ENCODE peak calls at places on chromosomes 4 and X, in ten cellular contexts. One of them, this sample, is unnamed.

GRCh38 chr4:85740431-85740861 is 265.5 kb downstream of the ARHGAP24 start:
- DNase-seq in neuronal stem cell: no peak
- DNase-seq in GM03348: no peak
- DNase-seq in stimulated activated CD4-positive, alpha-beta T cell treated with anti-CD3 and anti-CD28 coated beads, TNF-alpha, amount 100 ng/mL, for 48 hours: no peak
- DNase-seq in M059J: peak
- DNase-seq in NCI-H1105: no peak
- DNase-seq in CD4-positive, alpha-beta T cell: no peak
- DNase-seq in AG10803: no peak
- DNase-seq in H54: no peak
- DNase-seq in nucleus accumbens: no peak
- DNase-seq in this sample: peak

GRCh38 chr4:99402765-99403164 is 32.4 kb downstream of the ADH7 start:
- DNase-seq in CD4-positive, alpha-beta T cell: no peak
- DNase-seq in neuronal stem cell: no peak
- DNase-seq in H54: no peak
- DNase-seq in nucleus accumbens: no peak
- DNase-seq in M059J: no peak
- DNase-seq in stimulated activated CD4-positive, alpha-beta T cell treated with anti-CD3 and anti-CD28 coated beads, TNF-alpha, amount 100 ng/mL, for 48 hours: no peak
- DNase-seq in AG10803: no peak
- DNase-seq in GM03348: no peak
- DNase-seq in NCI-H1105: no peak
- DNase-seq in this sample: no peak

GRCh38 chrX:115592997-115593734 is 32.2 kb downstream of the PLS3 start:
- DNase-seq in nucleus accumbens: no peak
- DNase-seq in AG10803: peak
- DNase-seq in neuronal stem cell: no peak
- DNase-seq in GM03348: no peak
- DNase-seq in stimulated activated CD4-positive, alpha-beta T cell treated with anti-CD3 and anti-CD28 coated beads, TNF-alpha, amount 100 ng/mL, for 48 hours: no peak
- DNase-seq in NCI-H1105: no peak
- DNase-seq in H54: no peak
- DNase-seq in CD4-positive, alpha-beta T cell: no peak
- DNase-seq in M059J: peak
- DNase-seq in this sample: no peak

GRCh38 chr4:136650541-136651277 is 881.6 kb downstream of the PCDH18 start:
- DNase-seq in neuronal stem cell: no peak
- DNase-seq in GM03348: no peak
- DNase-seq in stimulated activated CD4-positive, alpha-beta T cell treated with anti-CD3 and anti-CD28 coated beads, TNF-alpha, amount 100 ng/mL, for 48 hours: no peak
- DNase-seq in H54: no peak
- DNase-seq in nucleus accumbens: no peak
- DNase-seq in M059J: peak
- DNase-seq in AG10803: no peak
- DNase-seq in NCI-H1105: peak
- DNase-seq in CD4-positive, alpha-beta T cell: no peak
- DNase-seq in this sample: no peak

GRCh38 chrX:115898382-115899001 is 272.1 kb upstream of the AGTR2 start:
- DNase-seq in neuronal stem cell: no peak
- DNase-seq in CD4-positive, alpha-beta T cell: peak
- DNase-seq in M059J: peak
- DNase-seq in stimulated activated CD4-positive, alpha-beta T cell treated with anti-CD3 and anti-CD28 coated beads, TNF-alpha, amount 100 ng/mL, for 48 hours: no peak
- DNase-seq in AG10803: no peak
- DNase-seq in H54: no peak
- DNase-seq in NCI-H1105: no peak
- DNase-seq in GM03348: no peak
- DNase-seq in nucleus accumbens: no peak
- DNase-seq in this sample: no peak

GRCh38 chrX:106243376-106243775 is 75.3 kb downstream of the PWWP3B start:
- DNase-seq in M059J: no peak
- DNase-seq in GM03348: no peak
- DNase-seq in CD4-positive, alpha-beta T cell: no peak
- DNase-seq in H54: no peak
- DNase-seq in AG10803: no peak
- DNase-seq in NCI-H1105: no peak
- DNase-seq in stimulated activated CD4-positive, alpha-beta T cell treated with anti-CD3 and anti-CD28 coated beads, TNF-alpha, amount 100 ng/mL, for 48 hours: no peak
- DNase-seq in neuronal stem cell: no peak
- DNase-seq in nucleus accumbens: no peak
- DNase-seq in this sample: no peak

GRCh38 chr4:92304636-92305035 is 870 bp downstream of the GRID2 start:
- DNase-seq in CD4-positive, alpha-beta T cell: no peak
- DNase-seq in M059J: no peak
- DNase-seq in nucleus accumbens: peak
- DNase-seq in neuronal stem cell: peak
- DNase-seq in stimulated activated CD4-positive, alpha-beta T cell treated with anti-CD3 and anti-CD28 coated beads, TNF-alpha, amount 100 ng/mL, for 48 hours: no peak
- DNase-seq in AG10803: no peak
- DNase-seq in GM03348: peak
- DNase-seq in H54: no peak
- DNase-seq in NCI-H1105: no peak
- DNase-seq in this sample: no peak

GRCh38 chr4:104722467-104722866 is 227.8 kb upstream of the CXXC4 start:
- DNase-seq in stimulated activated CD4-positive, alpha-beta T cell treated with anti-CD3 and anti-CD28 coated beads, TNF-alpha, amount 100 ng/mL, for 48 hours: no peak
- DNase-seq in CD4-positive, alpha-beta T cell: no peak
- DNase-seq in M059J: no peak
- DNase-seq in nucleus accumbens: no peak
- DNase-seq in NCI-H1105: no peak
- DNase-seq in GM03348: no peak
- DNase-seq in H54: no peak
- DNase-seq in AG10803: no peak
- DNase-seq in neuronal stem cell: no peak
- DNase-seq in this sample: no peak

GRCh38 chr4:82721819-82722423 is 76.7 kb downstream of the SCD5 start:
- DNase-seq in nucleus accumbens: peak
- DNase-seq in neuronal stem cell: no peak
- DNase-seq in CD4-positive, alpha-beta T cell: no peak
- DNase-seq in stimulated activated CD4-positive, alpha-beta T cell treated with anti-CD3 and anti-CD28 coated beads, TNF-alpha, amount 100 ng/mL, for 48 hours: no peak
- DNase-seq in NCI-H1105: peak
- DNase-seq in H54: no peak
- DNase-seq in AG10803: peak
- DNase-seq in M059J: peak
- DNase-seq in GM03348: peak
- DNase-seq in this sample: no peak

GRCh38 chrX:153470411-153471363 is at the start of gene HAUS7:
- DNase-seq in neuronal stem cell: peak
- DNase-seq in H54: peak
- DNase-seq in stimulated activated CD4-positive, alpha-beta T cell treated with anti-CD3 and anti-CD28 coated beads, TNF-alpha, amount 100 ng/mL, for 48 hours: peak
- DNase-seq in NCI-H1105: peak
- DNase-seq in nucleus accumbens: peak
- DNase-seq in AG10803: peak
- DNase-seq in CD4-positive, alpha-beta T cell: peak
- DNase-seq in GM03348: peak
- DNase-seq in M059J: peak
- DNase-seq in this sample: peak

GRCh38 chrX:39017716-39018115 is 216.5 kb downstream of the MID1IP1 start:
- DNase-seq in GM03348: no peak
- DNase-seq in AG10803: no peak
- DNase-seq in H54: no peak
- DNase-seq in NCI-H1105: no peak
- DNase-seq in stimulated activated CD4-positive, alpha-beta T cell treated with anti-CD3 and anti-CD28 coated beads, TNF-alpha, amount 100 ng/mL, for 48 hours: no peak
- DNase-seq in M059J: no peak
- DNase-seq in CD4-positive, alpha-beta T cell: no peak
- DNase-seq in neuronal stem cell: peak
- DNase-seq in nucleus accumbens: no peak
- DNase-seq in this sample: no peak

GRCh38 chr4:2101346-2102044 is 42.4 kb downstream of the NAT8L start:
- DNase-seq in nucleus accumbens: no peak
- DNase-seq in NCI-H1105: no peak
- DNase-seq in stimulated activated CD4-positive, alpha-beta T cell treated with anti-CD3 and anti-CD28 coated beads, TNF-alpha, amount 100 ng/mL, for 48 hours: no peak
- DNase-seq in neuronal stem cell: no peak
- DNase-seq in H54: no peak
- DNase-seq in CD4-positive, alpha-beta T cell: no peak
- DNase-seq in GM03348: peak
- DNase-seq in M059J: peak
- DNase-seq in AG10803: peak
- DNase-seq in this sample: no peak

GRCh38 chrX:130467936-130468335 is 66.1 kb downstream of the RBMX2 start:
- DNase-seq in GM03348: no peak
- DNase-seq in nucleus accumbens: no peak
- DNase-seq in NCI-H1105: no peak
- DNase-seq in H54: no peak
- DNase-seq in stimulated activated CD4-positive, alpha-beta T cell treated with anti-CD3 and anti-CD28 coated beads, TNF-alpha, amount 100 ng/mL, for 48 hours: no peak
- DNase-seq in neuronal stem cell: no peak
- DNase-seq in M059J: no peak
- DNase-seq in CD4-positive, alpha-beta T cell: no peak
- DNase-seq in AG10803: no peak
- DNase-seq in this sample: no peak

GRCh38 chr4:107913283-107913899 is 18.0 kb upstream of the CYP2U1 start:
- DNase-seq in NCI-H1105: peak
- DNase-seq in GM03348: peak
- DNase-seq in H54: no peak
- DNase-seq in nucleus accumbens: peak
- DNase-seq in AG10803: peak
- DNase-seq in M059J: peak
- DNase-seq in CD4-positive, alpha-beta T cell: peak
- DNase-seq in neuronal stem cell: peak
- DNase-seq in stimulated activated CD4-positive, alpha-beta T cell treated with anti-CD3 and anti-CD28 coated beads, TNF-alpha, amount 100 ng/mL, for 48 hours: no peak
- DNase-seq in this sample: peak

GRCh38 chrX:41923257-41923924 is at the start of gene CASK:
- DNase-seq in H54: peak
- DNase-seq in GM03348: peak
- DNase-seq in M059J: peak
- DNase-seq in nucleus accumbens: peak
- DNase-seq in stimulated activated CD4-positive, alpha-beta T cell treated with anti-CD3 and anti-CD28 coated beads, TNF-alpha, amount 100 ng/mL, for 48 hours: peak
- DNase-seq in AG10803: peak
- DNase-seq in NCI-H1105: peak
- DNase-seq in CD4-positive, alpha-beta T cell: peak
- DNase-seq in neuronal stem cell: peak
- DNase-seq in this sample: peak